ENCODE peak calls at places on chromosome 5, in six cellular contexts. P is amniotic epithelial cell, R is uterus, D is NCI-H2107, U is cerebellar nuclear complex, V is anterior cingulate cortex. H is an unnamed sample.

GRCh38 chr5:80931423-80931822 is 28.7 kb upstream of the RASGRF2 start:
- DNase-seq in R (no peak), P (no peak), U (no peak), V (no peak), D (no peak), H (no peak)

GRCh38 chr5:128199104-128199503 is 115.5 kb downstream of the SLC12A2 start:
- DNase-seq in D (no peak), V (no peak), R (no peak), P (peak), U (no peak), H (no peak)

GRCh38 chr5:139524932-139525585 is 36.1 kb upstream of the UBE2D2 start:
- DNase-seq in V (no peak), P (no peak), R (no peak), D (no peak), U (no peak), H (no peak)

GRCh38 chr5:151202381-151203139 is 21.3 kb downstream of the CCDC69 start:
- DNase-seq in P (peak), U (no peak), V (no peak), R (no peak), D (no peak), H (peak)

GRCh38 chr5:67035098-67035740 is 161.4 kb downstream of the CD180 start:
- DNase-seq in V (no peak), P (no peak), U (no peak), D (no peak), R (no peak), H (no peak)

GRCh38 chr5:42912184-42912766 is 100.6 kb upstream of the SELENOP start:
- DNase-seq in U (no peak), P (peak), V (no peak), D (peak), R (no peak), H (peak)

GRCh38 chr5:127203818-127204217 is 86.8 kb upstream of the MEGF10 start:
- DNase-seq in R (no peak), V (no peak), D (no peak), P (peak), U (no peak), H (peak)

GRCh38 chr5:71862661-71863060 is 143.6 kb downstream of the CARTPT start:
- DNase-seq in P (no peak), D (no peak), V (no peak), R (no peak), U (peak), H (no peak)

GRCh38 chr5:4941957-4942830 is 197.9 kb upstream of the ADAMTS16 start:
- DNase-seq in D (no peak), U (no peak), V (no peak), R (peak), P (no peak), H (no peak)

GRCh38 chr5:41264019-41264418 is 50.7 kb upstream of the C6 start:
- DNase-seq in P (no peak), D (no peak), U (no peak), V (no peak), R (peak), H (peak)

GRCh38 chr5:181260720-181261319 is at the start of gene TRIM52:
- DNase-seq in U (no peak), D (no peak), P (peak), R (peak), V (no peak), H (peak)

GRCh38 chr5:150658699-150659265 is 2.3 kb upstream of the MYOZ3 start:
- DNase-seq in V (no peak), P (no peak), U (no peak), R (no peak), D (no peak), H (no peak)

GRCh38 chr5:176713409-176713808 is 66.1 kb downstream of the TSPAN17 start:
- DNase-seq in P (no peak), R (no peak), U (no peak), V (no peak), D (no peak), H (no peak)

GRCh38 chr5:43514816-43515677 is at the start of gene C5orf34:
- DNase-seq in V (peak), P (peak), R (peak), U (peak), D (peak), H (peak)

GRCh38 chr5:122120957-122121356 is 8.4 kb upstream of the ZNF474 start:
- DNase-seq in V (no peak), D (no peak), P (no peak), U (no peak), R (no peak), H (no peak)

GRCh38 chr5:124721336-124721735 is 25.1 kb downstream of the ZNF608 start:
- DNase-seq in D (no peak), V (no peak), U (no peak), R (no peak), P (no peak), H (no peak)

GRCh38 chr5:179801304-179802206 is 5.1 kb downstream of the MGAT4B start:
- DNase-seq in V (peak), D (peak), U (no peak), P (peak), R (peak), H (peak)

GRCh38 chr5:136232316-136232715 is 39.4 kb upstream of the SMIM32 start:
- DNase-seq in R (no peak), U (no peak), D (no peak), V (no peak), P (no peak), H (no peak)

GRCh38 chr5:5140051-5141010 is at the start of gene ADAMTS16:
- DNase-seq in P (no peak), D (no peak), U (no peak), R (no peak), V (no peak), H (no peak)

GRCh38 chr5:137753227-137753985 is 757 bp downstream of the HNRNPA0 start:
- DNase-seq in D (no peak), U (no peak), P (no peak), R (peak), V (no peak), H (no peak)

GRCh38 chr5:94385767-94386166 is 232.6 kb downstream of the KIAA0825 start:
- DNase-seq in V (no peak), P (no peak), U (no peak), R (no peak), D (no peak), H (no peak)

GRCh38 chr5:154971501-154971900 is 30.6 kb downstream of the MRPL22 start:
- DNase-seq in P (peak), R (no peak), U (no peak), V (no peak), D (no peak), H (no peak)

GRCh38 chr5:33343661-33344327 is 97.0 kb upstream of the TARS1 start:
- DNase-seq in R (no peak), V (no peak), P (peak), U (no peak), D (no peak), H (peak)

GRCh38 chr5:17897776-17898175 is 263.5 kb downstream of the TAF11L14 start:
- DNase-seq in V (no peak), U (no peak), D (no peak), R (no peak), P (peak), H (no peak)

H was measured in lung microvascular endothelial cell.